ENCODE peak calls at places on chromosomes 12 and 14, in six cellular contexts. U is heart left ventricle, O is tibial artery, T is SK-N-SH, Q is Panc1, P is right atrium auricular region. X is an unnamed sample.

GRCh38 chr14:49612671-49613070 is 7.8 kb downstream of the RPL36AL start:
- DNase-seq in U (no peak), O (peak), T (no peak), Q (no peak), P (no peak), X (no peak)

GRCh38 chr12:124633269-124633953 is 66.0 kb upstream of the NCOR2 start:
- DNase-seq in U (no peak), O (no peak), T (no peak), Q (no peak), P (no peak), X (no peak)

GRCh38 chr12:125092108-125092871 is 27.1 kb downstream of the AACS start:
- DNase-seq in U (peak), O (no peak), T (no peak), Q (no peak), P (no peak), X (no peak)

GRCh38 chr14:103819503-103820307 is 27.7 kb downstream of the PPP1R13B start:
- DNase-seq in U (peak), O (peak), T (peak), Q (no peak), P (no peak), X (peak)

GRCh38 chr14:52778702-52779101 is 12.7 kb downstream of the GNPNAT1 start:
- DNase-seq in U (no peak), O (no peak), T (no peak), Q (no peak), P (no peak), X (no peak)

GRCh38 chr14:78202976-78203375 is 32.8 kb downstream of the NRXN3 start:
- DNase-seq in U (no peak), O (no peak), T (peak), Q (no peak), P (no peak), X (no peak)

GRCh38 chr14:105283899-105284298 is 16.9 kb downstream of the BRF1 start:
- DNase-seq in U (no peak), O (no peak), T (no peak), Q (no peak), P (no peak), X (no peak)

GRCh38 chr12:49288412-49288853 is 6.5 kb upstream of the PRPH start:
- DNase-seq in U (peak), O (peak), T (peak), Q (no peak), P (peak), X (peak)

GRCh38 chr12:8156416-8156815 is 399 bp upstream of the ZNF705A start:
- DNase-seq in U (no peak), O (no peak), T (no peak), Q (no peak), P (no peak), X (no peak)

GRCh38 chr12:68934392-68934791 is 1.4 kb upstream of the CPM start:
- DNase-seq in U (no peak), O (no peak), T (no peak), Q (no peak), P (no peak), X (no peak)

GRCh38 chr12:124993568-124994434 is at the start of gene BRI3BP:
- DNase-seq in U (peak), O (no peak), T (peak), Q (no peak), P (no peak), X (no peak)

GRCh38 chr12:43551971-43552559 is at the start of gene ADAMTS20:
- DNase-seq in U (no peak), O (no peak), T (peak), Q (no peak), P (no peak), X (no peak)

GRCh38 chr12:114684098-114684869 is at the start of gene TBX3:
- DNase-seq in U (peak), O (peak), T (peak), Q (peak), P (peak), X (peak)

GRCh38 chr12:26773313-26774104 is 59.5 kb downstream of the ITPR2 start:
- DNase-seq in U (no peak), O (no peak), T (no peak), Q (no peak), P (no peak), X (no peak)

GRCh38 chr12:57816001-57816854 is 2.3 kb downstream of the AVIL start:
- DNase-seq in U (no peak), O (peak), T (peak), Q (no peak), P (no peak), X (no peak)

GRCh38 chr12:65188179-65188709 is 18.9 kb downstream of the LEMD3 start:
- DNase-seq in U (no peak), O (no peak), T (no peak), Q (no peak), P (no peak), X (no peak)

GRCh38 chr12:118850244-118850825 is 131.0 kb upstream of the SRRM4 start:
- DNase-seq in U (no peak), O (no peak), T (peak), Q (no peak), P (no peak), X (no peak)

GRCh38 chr14:95222870-95223398 is 65.6 kb upstream of the DICER1 start:
- DNase-seq in U (no peak), O (no peak), T (no peak), Q (no peak), P (no peak), X (no peak)

GRCh38 chr12:57836442-57837375 is 9.8 kb downstream of the CTDSP2 start:
- DNase-seq in U (peak), O (peak), T (no peak), Q (no peak), P (peak), X (peak)

GRCh38 chr14:61866932-61867920 is 105.0 kb downstream of the SNAPC1 start:
- DNase-seq in U (no peak), O (no peak), T (no peak), Q (no peak), P (no peak), X (no peak)

GRCh38 chr14:72104011-72104613 is 171.9 kb downstream of the RGS6 start:
- DNase-seq in U (no peak), O (no peak), T (peak), Q (no peak), P (no peak), X (no peak)

GRCh38 chr12:4143909-4144308 is 129.7 kb upstream of the CCND2 start:
- DNase-seq in U (no peak), O (no peak), T (no peak), Q (no peak), P (no peak), X (no peak)

GRCh38 chr12:1865284-1865866 is 45.0 kb downstream of the LRTM2 start:
- DNase-seq in U (no peak), O (peak), T (no peak), Q (no peak), P (no peak), X (no peak)

GRCh38 chr14:72864712-72865365 is 29.1 kb downstream of the DPF3 start:
- DNase-seq in U (no peak), O (no peak), T (no peak), Q (no peak), P (no peak), X (no peak)

GRCh38 chr12:79555006-79555925 is 135.5 kb downstream of the PAWR start:
- DNase-seq in U (no peak), O (no peak), T (peak), Q (no peak), P (no peak), X (no peak)

GRCh38 chr14:69572634-69573135 is 2.0 kb downstream of the CCDC177 start:
- DNase-seq in U (no peak), O (no peak), T (no peak), Q (no peak), P (no peak), X (no peak)

GRCh38 chr12:112121780-112122565 is 3.4 kb upstream of the TRAFD1 start:
- DNase-seq in U (peak), O (peak), T (no peak), Q (no peak), P (peak), X (peak)

GRCh38 chr12:112988224-112988623 is 9.9 kb downstream of the OAS2 start:
- DNase-seq in U (no peak), O (no peak), T (no peak), Q (no peak), P (no peak), X (no peak)

GRCh38 chr12:7989827-7990491 is 42.6 kb upstream of the FOXJ2 start:
- DNase-seq in U (peak), O (no peak), T (no peak), Q (no peak), P (no peak), X (peak)

GRCh38 chr14:100523536-100524025 is 63.6 kb downstream of the BEGAIN start:
- DNase-seq in U (peak), O (no peak), T (no peak), Q (no peak), P (peak), X (no peak)

GRCh38 chr12:131867891-131868675 is 26.3 kb upstream of the ULK1 start:
- DNase-seq in U (no peak), O (no peak), T (peak), Q (no peak), P (no peak), X (no peak)

GRCh38 chr12:13343380-13343779 is 146.9 kb downstream of the EMP1 start:
- DNase-seq in U (no peak), O (no peak), T (no peak), Q (no peak), P (no peak), X (no peak)

GRCh38 chr12:75548879-75549278 is 37.5 kb upstream of the KRR1 start:
- DNase-seq in U (no peak), O (no peak), T (no peak), Q (no peak), P (no peak), X (no peak)

DNA sequence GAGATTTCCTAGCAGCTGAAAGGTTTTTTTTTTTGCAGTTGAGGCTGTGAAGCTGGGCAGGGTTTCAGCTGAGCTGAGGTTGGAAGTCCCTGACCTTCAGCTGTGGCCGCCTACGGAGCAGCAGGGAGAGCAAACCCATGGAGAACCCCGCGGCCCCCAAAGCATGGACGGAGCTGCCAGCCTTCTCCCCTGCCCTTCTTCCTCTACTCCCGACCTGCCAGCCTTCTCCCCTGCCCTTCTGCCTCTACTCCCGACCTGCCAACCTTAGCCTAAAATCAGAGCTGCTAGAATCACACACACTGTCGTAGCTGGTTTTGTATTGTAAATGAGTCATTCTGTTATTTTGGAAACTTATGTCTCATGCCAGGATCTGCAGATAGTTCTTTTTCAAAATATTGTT is 74.6 kb downstream of the PPP2R5C start:
- DNase-seq in U (peak), O (no peak), T (no peak), Q (no peak), P (no peak), X (no peak)
- H3K4me3 ChIP-seq in U (peak), O (no peak), T (no peak), Q (no peak), P (no peak), X (peak)

DNA sequence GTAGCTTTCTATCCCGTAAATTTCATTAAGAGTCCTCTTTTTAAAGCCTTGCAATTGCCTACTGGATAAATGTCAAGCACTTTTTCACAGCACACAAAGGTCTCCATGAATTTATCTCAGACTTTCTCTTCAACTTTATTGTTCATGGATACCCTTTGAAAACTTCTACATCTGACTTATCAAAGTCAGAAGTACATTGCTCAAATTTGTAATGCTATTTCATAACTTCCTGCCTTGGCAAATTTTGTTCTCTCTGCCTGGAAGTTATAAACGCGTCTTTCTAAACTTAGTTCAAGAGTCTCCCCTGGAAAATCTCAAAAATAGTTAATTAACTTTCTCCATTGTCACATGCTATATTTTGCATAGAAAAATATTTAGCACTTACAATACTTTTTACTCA is 55.9 kb upstream of the RERGL start:
- DNase-seq in U (no peak), O (no peak), T (no peak), Q (no peak), P (no peak), X (no peak)
- H3K27ac ChIP-seq in U (no peak), O (no peak), T (no peak), Q (no peak), P (no peak), X (no peak)

GRCh38 chr12:104986022-104986941 is at the start of gene NOPCHAP1:
- DNase-seq in U (peak), O (peak), T (peak), Q (peak), P (peak), X (peak)

GRCh38 chr12:104990950-104991349 is 4.8 kb downstream of the NOPCHAP1 start:
- DNase-seq in U (no peak), O (no peak), T (no peak), Q (no peak), P (no peak), X (no peak)

DNA sequence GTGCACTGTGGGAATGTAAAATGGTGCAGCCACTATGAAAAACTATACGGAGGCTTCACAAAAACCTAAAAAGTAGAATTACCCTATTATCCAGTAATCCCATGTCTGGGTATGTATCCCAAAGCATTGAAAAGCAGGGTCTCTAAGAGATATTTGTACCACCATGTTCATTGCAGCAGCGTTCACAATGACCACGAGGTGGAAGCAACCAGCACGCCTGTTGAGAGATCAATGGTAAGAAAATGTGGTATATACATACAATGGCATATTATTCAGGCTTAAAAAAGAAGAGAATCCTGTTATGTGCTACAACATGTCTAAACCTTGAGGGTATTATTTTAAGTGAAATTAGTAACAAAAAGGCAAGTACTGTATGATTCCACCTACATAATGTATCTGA is 910 bp upstream of the NOPCHAP1 start:
- DNase-seq in U (no peak), O (no peak), T (no peak), Q (no peak), P (no peak), X (no peak)
- TF ChIP-seq CTCF in U (no peak), O (no peak), T (no peak), Q (peak), P (no peak), X (no peak)

GRCh38 chr14:96579358-96579757 is 77.2 kb downstream of the PAPOLA start:
- DNase-seq in U (no peak), O (no peak), T (no peak), Q (no peak), P (no peak), X (no peak)

GRCh38 chr14:96581902-96582640 is 79.9 kb downstream of the PAPOLA start:
- DNase-seq in U (no peak), O (no peak), T (peak), Q (no peak), P (no peak), X (no peak)

GRCh38 chr14:96582641-96582980 is 80.4 kb downstream of the PAPOLA start:
- DNase-seq in U (no peak), O (no peak), T (peak), Q (no peak), P (peak), X (no peak)

GRCh38 chr14:96579855-96580254 is 77.7 kb downstream of the PAPOLA start:
- DNase-seq in U (no peak), O (no peak), T (no peak), Q (no peak), P (no peak), X (no peak)

DNA sequence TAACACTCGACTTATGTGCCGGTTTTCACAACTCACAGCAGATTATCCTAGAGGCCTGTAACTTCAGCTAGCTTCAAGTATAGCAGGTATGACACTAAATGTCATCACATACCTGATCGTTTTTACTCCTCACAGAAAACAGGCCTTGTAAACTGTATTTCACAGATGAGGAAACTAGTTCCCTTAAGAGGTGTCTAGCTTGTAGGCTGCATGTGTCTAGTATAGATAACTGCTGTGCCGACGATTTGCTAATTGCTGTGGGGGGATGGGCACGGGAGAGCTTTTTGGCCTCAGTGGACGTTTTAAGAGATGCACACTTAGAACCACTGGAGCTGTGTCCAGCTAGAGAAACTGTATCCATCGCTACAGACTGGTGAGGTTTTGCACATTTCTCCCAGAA is 78.8 kb downstream of the PAPOLA start:
- DNase-seq in U (no peak), O (no peak), T (no peak), Q (no peak), P (no peak), X (no peak)
- H3K4me3 ChIP-seq in U (no peak), O (no peak), T (no peak), Q (no peak), P (no peak), X (no peak)

DNA sequence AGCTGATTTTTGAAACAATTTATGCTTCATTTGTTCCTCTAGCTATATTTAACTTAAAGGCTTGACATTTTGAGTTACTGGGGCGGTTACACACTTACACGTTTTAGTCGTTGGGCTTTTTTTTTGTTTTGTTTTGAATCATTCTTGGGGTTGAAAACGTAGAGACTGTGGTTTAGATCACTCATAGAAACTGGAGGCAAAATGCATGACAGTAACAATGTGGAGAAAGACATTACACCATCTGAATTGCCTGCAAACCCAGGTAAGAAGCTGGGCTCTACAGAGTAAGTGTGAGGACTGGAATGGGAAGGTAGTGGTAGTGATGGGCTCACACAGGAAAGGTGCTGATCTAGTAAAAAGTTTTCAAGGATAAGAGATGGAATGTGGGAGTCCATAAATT is at the start of gene CLEC2D:
- DNase-seq in U (no peak), O (no peak), T (no peak), Q (no peak), P (no peak), X (no peak)
- H3K27ac ChIP-seq in U (no peak), O (no peak), T (no peak), Q (no peak), P (no peak), X (no peak)

DNA sequence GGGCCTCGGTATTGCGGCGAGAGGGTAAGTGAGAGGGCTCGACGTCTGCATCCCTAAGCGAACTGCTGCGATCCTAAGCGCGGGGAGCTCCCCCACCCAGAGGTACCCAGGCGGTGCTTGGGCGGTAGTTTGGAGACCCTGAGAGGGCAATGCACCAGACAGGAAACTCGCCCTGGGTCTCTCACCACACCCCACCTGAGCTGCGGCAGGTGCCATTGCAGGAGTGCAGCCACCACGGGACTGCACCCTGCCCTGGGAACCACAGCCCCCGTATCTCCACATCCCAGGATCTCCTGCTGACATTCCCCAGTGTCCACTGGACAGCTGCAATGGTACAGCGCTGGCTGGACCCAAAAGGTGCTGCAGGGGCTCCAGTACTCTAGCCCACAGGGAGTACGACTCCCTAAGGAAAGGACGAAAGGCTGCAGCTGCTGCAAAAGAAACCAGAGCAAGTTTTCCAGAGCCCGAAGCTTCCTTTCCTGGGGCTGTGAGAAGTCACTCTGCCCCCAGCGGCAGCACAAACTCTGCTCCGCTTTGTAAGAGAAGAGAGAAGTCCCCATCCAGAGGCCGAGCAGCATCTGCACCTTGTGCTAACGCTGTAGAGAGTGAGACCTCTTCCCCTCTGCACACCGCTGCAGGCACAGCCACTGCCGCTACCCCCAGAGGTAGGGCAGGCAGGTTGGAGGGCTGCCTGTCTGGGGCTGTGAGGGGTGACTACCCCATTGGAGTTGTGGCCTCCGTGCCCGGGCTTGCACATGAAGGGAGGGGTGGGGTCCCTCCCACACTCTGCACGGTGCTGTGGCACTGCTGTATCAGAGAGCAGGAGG is 31.1 kb upstream of the MON2 start:
- DNase-seq in U (peak), O (peak), T (peak), Q (peak), P (peak), X (peak)
- TF ChIP-seq CTCF in U (peak), O (peak), T (peak), Q (peak), P (peak), X (peak)